ENCODE peak calls at places on chromosomes 11 and 22, in four cellular contexts. J is IMR-90, G is hippocampal formation, B is AG10803. K is an unnamed sample.

GRCh38 chr22:45051946-45052345 is 42.1 kb upstream of the PHF21B start:
- DNase-seq in B (no peak), G (no peak), J (no peak), K (no peak)

GRCh38 chr11:10984250-10984649 is 126.4 kb upstream of the ZBED5 start:
- DNase-seq in J (no peak), B (no peak), G (no peak), K (no peak)

GRCh38 chr11:35615911-35616900 is 2.1 kb upstream of the FJX1 start:
- DNase-seq in J (peak), G (peak), B (peak), K (peak)

GRCh38 chr22:29030016-29030617 is 31.5 kb downstream of the C22orf31 start:
- DNase-seq in G (no peak), J (no peak), B (peak), K (peak)

GRCh38 chr22:38461414-38462081 is 6.3 kb upstream of the KDELR3 start:
- DNase-seq in G (peak), B (peak), J (peak), K (peak)

GRCh38 chr11:72364754-72365153 is 69.6 kb downstream of the CLPB start:
- DNase-seq in J (no peak), G (no peak), B (no peak), K (no peak)

GRCh38 chr11:13705710-13706109 is 37.2 kb downstream of the FAR1 start:
- DNase-seq in G (no peak), J (no peak), B (no peak), K (no peak)

GRCh38 chr11:55707029-55707428 is 45.0 kb downstream of the OR4C6 start:
- DNase-seq in J (peak), G (no peak), B (peak), K (peak)

GRCh38 chr11:106077609-106078517 is at the start of gene AASDHPPT:
- DNase-seq in G (no peak), B (peak), J (peak), K (peak)

GRCh38 chr22:32185821-32186220 is 19.1 kb downstream of the RFPL2 start:
- DNase-seq in B (no peak), G (no peak), J (no peak), K (no peak)

GRCh38 chr22:42271906-42272305 is 1.5 kb upstream of the TCF20 start:
- DNase-seq in B (no peak), G (no peak), J (no peak), K (no peak)

GRCh38 chr11:66443602-66444001 is 5.0 kb upstream of the MRPL11 start:
- DNase-seq in G (no peak), B (peak), J (peak), K (peak)

GRCh38 chr11:34204396-34205279 is 99.2 kb downstream of the NAT10 start:
- DNase-seq in J (peak), G (no peak), B (no peak), K (peak)

GRCh38 chr11:117950999-117951961 is 22.1 kb upstream of the TMPRSS13 start:
- DNase-seq in G (no peak), J (no peak), B (no peak), K (no peak)

GRCh38 chr11:763073-763463 is 14.2 kb downstream of the GATD1 start:
- DNase-seq in J (no peak), G (no peak), B (no peak), K (no peak)

GRCh38 chr22:18157714-18158028 is 7.7 kb downstream of the USP18 start:
- DNase-seq in B (no peak), G (no peak), J (no peak), K (no peak)

GRCh38 chr11:7688238-7688826 is 15.0 kb upstream of the CYB5R2 start:
- DNase-seq in B (peak), G (no peak), J (peak), K (peak)

GRCh38 chr22:31451709-31452571 is 37.7 kb downstream of the EIF4ENIF1 start:
- DNase-seq in J (peak), B (peak), G (no peak), K (peak)

GRCh38 chr11:65355013-65355775 is 643 bp downstream of the TIGD3 start:
- DNase-seq in G (no peak), B (no peak), J (no peak), K (no peak)

GRCh38 chr22:31162015-31162765 is 2.2 kb downstream of the RNF185 start:
- DNase-seq in G (no peak), J (no peak), B (peak), K (no peak)

GRCh38 chr22:45615364-45615763 is 56.3 kb upstream of the ATXN10 start:
- DNase-seq in G (no peak), J (no peak), B (no peak), K (no peak)

GRCh38 chr11:68652683-68653156 is 31.6 kb upstream of the GAL start:
- DNase-seq in J (no peak), G (no peak), B (no peak), K (no peak)

GRCh38 chr11:65774525-65775306 is 6.1 kb downstream of the AP5B1 start:
- DNase-seq in B (no peak), G (no peak), J (no peak), K (no peak)

GRCh38 chr22:20015971-20016733 is 471 bp downstream of the ARVCF start:
- DNase-seq in J (no peak), G (no peak), B (no peak), K (no peak)

GRCh38 chr11:76806608-76807205 is 23.6 kb downstream of the TSKU start:
- DNase-seq in J (no peak), B (no peak), G (no peak), K (no peak)

GRCh38 chr11:118290923-118291322 is 13.6 kb upstream of the CD3E start:
- DNase-seq in B (no peak), G (no peak), J (no peak), K (peak)

GRCh38 chr11:59145534-59145933 is 2.9 kb downstream of the FAM111A start:
- DNase-seq in B (peak), G (no peak), J (peak), K (peak)

GRCh38 chr11:57801185-57801490 is 39.5 kb downstream of the CTNND1 start:
- DNase-seq in J (no peak), B (no peak), G (no peak), K (no peak)

GRCh38 chr11:105719073-105719846 is 109.4 kb downstream of the GRIA4 start:
- DNase-seq in G (no peak), J (peak), B (no peak), K (no peak)

GRCh38 chr11:105229758-105230157 is 90.2 kb upstream of the CARD18 start:
- DNase-seq in B (no peak), G (no peak), J (peak), K (no peak)

GRCh38 chr22:36465232-36466021 is 16.0 kb downstream of the TXN2 start:
- DNase-seq in J (peak), G (no peak), B (peak), K (peak)

GRCh38 chr22:38868886-38869381 is 3.1 kb downstream of the CBX6 start:
- DNase-seq in G (peak), J (peak), B (peak), K (peak)

GRCh38 chr22:47295982-47296381 is 533.5 kb downstream of the TBC1D22A start:
- DNase-seq in J (no peak), G (no peak), B (no peak), K (no peak)

GRCh38 chr22:42990131-42990838 is 24.7 kb downstream of the PACSIN2 start:
- DNase-seq in J (peak), G (no peak), B (peak), K (peak)

K was measured in HFFc6.